ENCODE peak calls at places on chromosomes 4 and X, in six cellular contexts. Y is GM12878, R is HepG2, W is A549, G is K562, H is SK-N-SH. J is an unnamed sample.

GRCh38 chrX:41002021-41002420 is 83.2 kb upstream of the USP9X start:
- DNase-seq in Y (no peak), H (no peak), W (no peak), G (no peak), R (peak), J (no peak)

GRCh38 chrX:133698298-133698697 is 283.0 kb upstream of the GPC4 start:
- DNase-seq in W (no peak), G (no peak), H (peak), R (no peak), Y (no peak), J (peak)

GRCh38 chr4:105637409-105638258 is 70.9 kb downstream of the INTS12 start:
- DNase-seq in W (no peak), G (no peak), R (peak), H (peak), Y (peak), J (peak)

GRCh38 chr4:19678763-19679162 is 572.9 kb upstream of the SLIT2 start:
- DNase-seq in W (no peak), G (no peak), H (no peak), R (no peak), Y (no peak), J (peak)

GRCh38 chr4:31365006-31365690 is 645.0 kb downstream of the PCDH7 start:
- DNase-seq in G (no peak), H (no peak), W (no peak), Y (no peak), R (no peak), J (no peak)

GRCh38 chr4:33625762-33626161 is 2618.6 kb downstream of the ARAP2 start:
- DNase-seq in Y (no peak), G (no peak), W (no peak), H (no peak), R (no peak), J (no peak)

GRCh38 chrX:68396953-68397352 is 36.3 kb downstream of the OPHN1 start:
- DNase-seq in W (no peak), G (no peak), H (peak), R (no peak), Y (no peak), J (peak)

GRCh38 chrX:57906790-57907189 is 3.5 kb downstream of the ZXDA start:
- DNase-seq in W (no peak), Y (no peak), R (no peak), G (no peak), H (no peak), J (peak)

GRCh38 chrX:16516473-16516872 is 133.5 kb upstream of the S100G start:
- DNase-seq in W (no peak), G (no peak), R (no peak), H (no peak), Y (no peak), J (no peak)

GRCh38 chr4:171948038-171948437 is 134.8 kb downstream of the GALNTL6 start:
- DNase-seq in R (no peak), G (no peak), W (no peak), H (no peak), Y (no peak), J (no peak)

GRCh38 chrX:56228914-56229313 is 3.2 kb upstream of the KLF8 start:
- DNase-seq in R (no peak), H (no peak), G (no peak), Y (no peak), W (no peak), J (no peak)

GRCh38 chr4:13496605-13497004 is 12.5 kb upstream of the RAB28 start:
- DNase-seq in Y (no peak), R (no peak), H (no peak), G (peak), W (no peak), J (no peak)

GRCh38 chr4:8732681-8733243 is 138.9 kb downstream of the HMX1 start:
- DNase-seq in H (no peak), R (no peak), Y (no peak), G (no peak), W (no peak), J (no peak)

GRCh38 chr4:48127231-48127881 is 6.7 kb downstream of the TXK start:
- DNase-seq in Y (no peak), H (no peak), G (no peak), W (no peak), R (no peak), J (no peak)

GRCh38 chr4:122045533-122045932 is 93.7 kb upstream of the TRPC3 start:
- DNase-seq in H (peak), W (no peak), Y (no peak), G (no peak), R (peak), J (peak)

GRCh38 chrX:130625381-130625780 is 223.6 kb downstream of the RBMX2 start:
- DNase-seq in H (no peak), W (no peak), R (no peak), G (no peak), Y (no peak), J (no peak)

GRCh38 chrX:18945488-18945887 is 38.4 kb downstream of the PHKA2 start:
- DNase-seq in Y (no peak), H (no peak), G (no peak), R (no peak), W (no peak), J (no peak)

GRCh38 chr4:152640058-152640921 is 39.5 kb downstream of the TMEM154 start:
- DNase-seq in W (peak), R (no peak), G (peak), H (peak), Y (no peak), J (peak)

GRCh38 chrX:85851418-85851817 is 195.9 kb downstream of the CHM start:
- DNase-seq in Y (no peak), H (peak), R (peak), G (peak), W (peak), J (peak)

GRCh38 chrX:151631822-151632221 is 63.4 kb upstream of the PRRG3 start:
- DNase-seq in H (no peak), G (peak), R (no peak), Y (no peak), W (no peak), J (no peak)

GRCh38 chr4:33073811-33074210 is 2353.6 kb downstream of the PCDH7 start:
- DNase-seq in G (no peak), R (no peak), W (no peak), H (no peak), Y (no peak), J (peak)

DNA sequence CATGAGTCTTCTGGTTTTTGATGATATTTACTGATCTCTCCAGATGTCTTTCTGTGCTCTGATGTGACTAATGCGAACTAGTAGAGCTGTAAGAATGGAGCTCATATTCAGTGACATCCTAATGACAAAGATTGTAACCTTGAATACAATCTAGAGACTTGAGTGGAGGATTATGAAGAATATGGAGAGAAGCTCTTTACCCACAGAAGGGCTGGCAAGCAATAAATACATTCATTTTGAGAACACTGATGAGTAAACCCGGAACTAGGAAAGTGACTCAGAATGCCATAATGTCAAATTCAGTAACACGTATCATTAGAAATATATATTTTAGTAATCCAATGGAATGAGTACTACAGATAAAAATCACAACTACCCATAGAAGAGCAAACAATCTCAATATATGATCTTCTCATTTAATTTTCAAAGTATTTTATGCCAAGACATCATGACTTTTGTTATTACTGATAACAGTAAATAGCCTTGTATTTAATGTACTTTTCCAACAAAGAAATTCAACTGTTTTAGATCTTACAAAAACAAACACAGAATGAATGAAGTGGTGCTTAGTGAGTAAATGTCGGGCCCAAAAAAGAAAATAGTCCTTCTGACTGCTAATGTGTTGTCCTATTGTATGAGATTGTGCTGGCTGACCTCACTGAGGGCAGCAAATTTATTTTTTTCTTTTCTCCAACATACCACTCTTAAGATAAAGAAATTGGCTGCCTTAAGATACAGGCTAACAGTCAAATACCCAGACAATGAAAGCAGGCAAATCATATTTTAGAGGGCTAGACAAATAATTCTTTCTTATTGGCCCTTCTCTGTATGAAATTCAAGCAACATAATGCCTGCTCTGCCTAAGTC is 49.2 kb upstream of the HDAC8 start:
- DNase-seq in R (no peak), W (peak), H (no peak), Y (peak), G (no peak), J (peak)
- TF ChIP-seq SMC3 in R (no peak), W (no peak), H (no peak), Y (no peak), G (no peak), J (no peak)

DNA sequence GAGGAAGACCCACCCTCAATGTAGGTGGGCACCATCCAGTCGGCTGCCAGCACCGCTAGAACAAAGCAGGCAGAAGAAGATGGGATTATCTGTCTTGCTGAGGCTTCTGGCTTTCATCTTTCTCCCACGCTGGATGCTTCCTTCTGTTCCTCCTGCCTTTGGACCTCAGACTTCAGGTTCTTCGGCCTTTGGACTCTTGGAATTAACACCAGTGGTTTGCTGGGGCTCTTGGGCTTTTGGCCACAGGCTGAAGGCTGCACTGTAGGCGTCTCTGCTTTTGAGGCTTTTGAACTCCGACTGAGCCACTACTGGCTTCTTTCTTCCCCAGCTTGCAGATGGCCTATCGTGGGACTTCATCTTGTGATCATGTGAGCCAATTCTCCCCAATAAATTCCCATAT is 55.1 kb downstream of the PDLIM5 start:
- DNase-seq in G (no peak), R (no peak), Y (no peak), W (no peak), H (no peak), J (no peak)
- TF ChIP-seq SMC3 in G (no peak), R (no peak), Y (no peak), W (no peak), H (no peak), J (no peak)

DNA sequence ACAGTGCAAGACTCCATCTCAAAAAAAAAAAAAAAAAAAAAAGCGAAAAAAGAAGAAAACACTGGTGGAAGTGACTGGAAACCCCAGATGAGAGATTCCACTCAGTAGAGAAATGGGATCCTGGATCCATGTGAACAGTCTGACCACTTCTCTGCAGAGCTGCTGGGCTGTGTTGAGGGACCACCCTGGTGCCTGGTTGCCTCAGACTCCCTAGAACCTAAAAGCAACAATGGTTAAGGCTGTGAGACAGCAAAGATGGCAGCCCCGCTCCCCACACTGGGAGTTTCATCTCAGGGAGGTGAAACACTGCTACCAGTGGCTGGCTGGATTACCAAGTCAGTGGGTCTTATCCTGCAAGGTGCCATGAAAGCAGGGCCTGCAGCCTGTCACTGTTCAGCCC is 152.8 kb upstream of the ARSJ start:
- DNase-seq in G (no peak), Y (no peak), R (no peak), W (no peak), H (no peak), J (no peak)
- TF ChIP-seq SMC3 in G (no peak), Y (no peak), R (no peak), W (no peak), H (no peak), J (no peak)

GRCh38 chrX:102959471-102959870 is 22.4 kb downstream of the RAB40AL start:
- DNase-seq in H (no peak), R (no peak), Y (no peak), W (no peak), G (no peak), J (peak)

GRCh38 chrX:102958794-102959193 is 21.7 kb downstream of the RAB40AL start:
- DNase-seq in W (no peak), G (no peak), R (no peak), Y (no peak), H (no peak), J (no peak)

DNA sequence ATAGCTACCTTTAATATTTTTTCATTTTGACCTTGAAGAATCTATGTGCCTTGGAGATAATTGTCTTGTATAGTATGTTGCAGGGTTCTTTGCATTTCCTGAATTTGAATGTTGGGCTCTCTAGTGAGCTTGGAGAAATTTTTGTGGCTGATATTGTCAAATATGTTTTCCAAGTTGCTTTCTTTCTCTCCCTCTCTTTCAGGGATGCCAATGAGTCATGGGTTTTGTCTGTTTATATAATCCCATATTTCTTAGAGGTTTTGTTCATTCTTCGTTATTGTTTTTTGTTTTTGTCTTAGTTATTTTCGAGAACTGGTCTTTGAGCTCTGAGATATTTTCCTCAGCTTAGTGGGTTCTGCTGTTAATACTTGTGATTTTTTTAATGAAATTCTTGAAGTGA is 20.7 kb downstream of the RAB40AL start:
- DNase-seq in W (no peak), Y (no peak), R (no peak), H (no peak), G (no peak), J (peak)
- TF ChIP-seq SMC3 in W (no peak), Y (no peak), R (no peak), H (no peak), G (no peak), J (no peak)

GRCh38 chrX:101416691-101417090 is 8.7 kb downstream of the HNRNPH2 start:
- DNase-seq in W (no peak), G (no peak), H (no peak), R (no peak), Y (no peak), J (no peak)

GRCh38 chrX:101417981-101418841 is 10.2 kb downstream of the HNRNPH2 start:
- DNase-seq in W (no peak), G (no peak), R (no peak), H (peak), Y (no peak), J (no peak)

GRCh38 chrX:101411984-101412383 is 4.0 kb downstream of the HNRNPH2 start:
- DNase-seq in G (no peak), Y (no peak), W (no peak), R (no peak), H (no peak), J (no peak)

GRCh38 chrX:101417190-101417589 is 9.2 kb downstream of the HNRNPH2 start:
- DNase-seq in H (no peak), Y (no peak), R (no peak), W (no peak), G (no peak), J (no peak)

GRCh38 chrX:101415180-101416130 is 7.4 kb downstream of the HNRNPH2 start:
- DNase-seq in G (peak), H (peak), R (peak), Y (peak), W (peak), J (peak)
- TF ChIP-seq SMC3 in G (peak), H (peak), R (peak), Y (peak), W (peak), J (peak)

GRCh38 chrX:63675716-63676115 is 109.3 kb downstream of the ARHGEF9 start:
- DNase-seq in H (no peak), G (no peak), W (no peak), Y (no peak), R (no peak), J (no peak)
- TF ChIP-seq SMC3 in H (no peak), G (no peak), W (no peak), Y (no peak), R (no peak), J (no peak)

GRCh38 chr4:99062120-99062519 is 26.5 kb downstream of the ADH5 start:
- DNase-seq in G (no peak), W (no peak), H (no peak), R (no peak), Y (peak), J (peak)

GRCh38 chr4:99071159-99071558 is 17.4 kb downstream of the ADH5 start:
- DNase-seq in W (no peak), R (no peak), Y (no peak), H (no peak), G (no peak), J (no peak)

GRCh38 chr4:99067617-99068016 is 21.0 kb downstream of the ADH5 start:
- DNase-seq in G (no peak), H (no peak), W (no peak), Y (no peak), R (peak), J (no peak)
- TF ChIP-seq SMC3 in G (no peak), H (no peak), W (no peak), Y (no peak), R (no peak), J (no peak)

DNA sequence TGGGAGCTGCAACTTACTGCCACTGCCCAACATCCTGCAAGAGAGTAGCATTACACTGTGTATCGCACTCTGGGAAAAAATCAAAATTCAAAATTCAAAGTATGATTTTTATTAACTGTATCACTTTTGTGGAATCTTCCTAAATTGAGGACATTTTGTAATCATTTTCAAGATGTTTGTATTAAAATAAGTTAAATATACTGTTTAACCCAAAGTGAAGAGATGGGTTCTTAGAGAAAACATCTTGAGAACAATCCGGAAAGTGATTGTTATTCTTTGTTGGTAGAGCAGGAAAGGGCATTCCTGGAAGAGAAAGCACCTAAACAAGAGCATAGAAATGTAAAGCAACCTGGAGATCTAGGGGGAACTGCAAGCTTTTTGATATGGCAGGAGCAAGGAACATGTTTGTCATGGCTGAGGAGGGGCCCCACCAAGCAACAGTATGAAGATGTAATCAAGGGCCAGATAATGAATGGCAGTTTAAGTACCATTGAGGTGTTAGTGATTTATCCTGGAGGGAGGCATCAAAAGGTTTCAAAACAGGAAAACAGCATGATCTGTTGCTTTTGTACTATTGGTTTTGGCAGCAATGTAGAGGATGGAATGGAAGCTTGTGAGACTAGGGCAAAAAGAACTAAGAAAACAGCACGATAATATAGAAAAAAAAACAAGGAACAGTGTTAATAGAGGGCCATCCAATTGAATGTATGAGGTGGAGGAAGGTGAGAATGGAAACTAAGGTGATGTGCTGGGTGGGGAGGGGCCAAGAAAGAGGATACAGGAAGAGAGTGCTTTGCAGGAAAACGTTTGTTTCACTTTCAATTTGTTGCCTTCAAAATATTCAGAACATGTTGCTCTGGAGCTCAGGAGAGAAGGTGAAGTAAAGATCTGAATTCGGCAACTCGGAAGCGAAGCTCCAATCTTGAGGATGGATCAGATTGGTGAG is 14.2 kb upstream of the SEC24D start:
- DNase-seq in H (no peak), R (no peak), Y (no peak), G (no peak), W (no peak), J (peak)
- TF ChIP-seq SMC3 in H (no peak), R (no peak), Y (no peak), G (no peak), W (no peak), J (no peak)